ENCODE peak calls at places on chromosome 7, in seven cellular contexts. G is hypothalamus; K is fibroblast of lung; Q is activated naive CD4-positive, alpha-beta T cell treated with anti-CD3 and anti-CD28 coated beads, Interleukin-2, amount 10 ng/mL, durations not matched to agents 7 days and 5 days; O is SK-MEL-5; U is testis; Y is upper lobe of right lung. S is an unnamed sample.

GRCh38 chr7:100540073-100540723 is 1.2 kb downstream of the AGFG2 start:
- DNase-seq in G (no peak), K (no peak), Q (no peak), O (no peak), U (no peak), Y (no peak), S (no peak)

GRCh38 chr7:101017099-101017777 is 2.6 kb upstream of the MUC17 start:
- DNase-seq in G (no peak), K (peak), Q (peak), O (peak), U (peak), Y (peak), S (peak)

GRCh38 chr7:140403878-140404564 is at the start of gene RAB19:
- DNase-seq in G (no peak), K (no peak), Q (peak), O (no peak), U (no peak), Y (peak), S (peak)

GRCh38 chr7:80218723-80219122 is 84.1 kb downstream of the GNAI1 start:
- DNase-seq in G (no peak), K (peak), Q (no peak), O (no peak), U (no peak), Y (no peak), S (no peak)

GRCh38 chr7:35379481-35379880 is 125.6 kb upstream of the TBX20 start:
- DNase-seq in G (no peak), K (no peak), Q (no peak), O (no peak), U (no peak), Y (no peak), S (no peak)

GRCh38 chr7:140294454-140294853 is 103.9 kb downstream of the SLC37A3 start:
- DNase-seq in G (no peak), K (no peak), Q (no peak), O (no peak), U (no peak), Y (no peak), S (no peak)

GRCh38 chr7:93720106-93720505 is 145.6 kb upstream of the CALCR start:
- DNase-seq in G (no peak), K (no peak), Q (no peak), O (no peak), U (no peak), Y (no peak), S (no peak)

GRCh38 chr7:20835111-20835750 is 48.5 kb upstream of the SP8 start:
- DNase-seq in G (no peak), K (no peak), Q (no peak), O (no peak), U (peak), Y (no peak), S (no peak)

GRCh38 chr7:39413866-39414668 is 152.1 kb upstream of the YAE1 start:
- DNase-seq in G (no peak), K (peak), Q (peak), O (peak), U (peak), Y (peak), S (peak)

GRCh38 chr7:130349911-130350782 is 5.5 kb downstream of the CPA5 start:
- DNase-seq in G (no peak), K (peak), Q (no peak), O (peak), U (no peak), Y (no peak), S (no peak)

GRCh38 chr7:92988941-92989540 is 128.7 kb downstream of the SAMD9 start:
- DNase-seq in G (no peak), K (peak), Q (no peak), O (no peak), U (no peak), Y (no peak), S (no peak)

GRCh38 chr7:152902054-152902453 is 142.5 kb downstream of the ACTR3B start:
- DNase-seq in G (no peak), K (no peak), Q (no peak), O (no peak), U (no peak), Y (no peak), S (no peak)

S was measured in lower lobe of right lung.